ENCODE peak calls at places on chromosomes 7 and 10, in four cellular contexts. X, D, M and G are unnamed samples.

GRCh38 chr7:94178247-94178646 is 174.1 kb upstream of the BET1 start:
- DNase-seq in X (no peak), D (no peak), M (no peak), G (no peak)

GRCh38 chr10:114541081-114541833 is 116.8 kb downstream of the ABLIM1 start:
- DNase-seq in X (peak; percentile 87), D (peak; percentile 88), M (peak; percentile 89), G (no peak)

GRCh38 chr10:72084094-72084459 is 4.3 kb downstream of the SPOCK2 start:
- DNase-seq in X (no peak), D (no peak), M (no peak), G (no peak)

GRCh38 chr10:63110940-63111339 is 22.2 kb upstream of the NRBF2 start:
- DNase-seq in X (no peak), D (no peak), M (no peak), G (no peak)

GRCh38 chr7:135800560-135800959 is 51.9 kb upstream of the FAM180A start:
- DNase-seq in X (no peak), D (no peak), M (no peak), G (no peak)

GRCh38 chr10:48454302-48455054 is 148.0 kb downstream of the MAPK8 start:
- DNase-seq in X (no peak), D (no peak), M (peak; percentile 55), G (no peak)

GRCh38 chr7:31043035-31043434 is 9.1 kb upstream of the ADCYAP1R1 start:
- DNase-seq in X (no peak), D (no peak), M (no peak), G (no peak)

GRCh38 chr7:699260-700170 is 27.0 kb upstream of the DNAAF5 start:
- DNase-seq in X (no peak), D (no peak), M (peak; percentile 63), G (no peak)

GRCh38 chr7:132755538-132756481 is 179.5 kb upstream of the PLXNA4 start:
- DNase-seq in X (no peak), D (no peak), M (no peak), G (no peak)

GRCh38 chr10:132570265-132570664 is 32.7 kb downstream of the INPP5A start:
- DNase-seq in X (no peak), D (peak; percentile 70), M (no peak), G (no peak)

GRCh38 chr7:159024280-159024951 is 120.3 kb downstream of the VIPR2 start:
- DNase-seq in X (no peak), D (peak; percentile 52), M (peak; percentile 56), G (no peak)

GRCh38 chr10:52526251-52526823 is 212.3 kb downstream of the DKK1 start:
- DNase-seq in X (no peak), D (no peak), M (no peak), G (no peak)

GRCh38 chr7:45987521-45988290 is 66.6 kb upstream of the IGFBP3 start:
- DNase-seq in X (no peak), D (peak; percentile 49), M (no peak), G (no peak)

GRCh38 chr7:45986355-45987298 is 65.6 kb upstream of the IGFBP3 start:
- DNase-seq in X (no peak), D (peak; percentile 40), M (no peak), G (no peak)

GRCh38 chr7:45984386-45985295 is 63.6 kb upstream of the IGFBP3 start:
- DNase-seq in X (no peak), D (no peak), M (no peak), G (no peak)

GRCh38 chr7:45983720-45984032 is 62.6 kb upstream of the IGFBP3 start:
- DNase-seq in X (no peak), D (peak; percentile 74), M (no peak), G (no peak)

GRCh38 chr7:45985902-45986301 is 64.8 kb upstream of the IGFBP3 start:
- DNase-seq in X (no peak), D (peak; percentile 38), M (no peak), G (no peak)
- TF ChIP-seq CTCF in X (no peak), D (no peak), M (no peak), G (no peak)

DNA sequence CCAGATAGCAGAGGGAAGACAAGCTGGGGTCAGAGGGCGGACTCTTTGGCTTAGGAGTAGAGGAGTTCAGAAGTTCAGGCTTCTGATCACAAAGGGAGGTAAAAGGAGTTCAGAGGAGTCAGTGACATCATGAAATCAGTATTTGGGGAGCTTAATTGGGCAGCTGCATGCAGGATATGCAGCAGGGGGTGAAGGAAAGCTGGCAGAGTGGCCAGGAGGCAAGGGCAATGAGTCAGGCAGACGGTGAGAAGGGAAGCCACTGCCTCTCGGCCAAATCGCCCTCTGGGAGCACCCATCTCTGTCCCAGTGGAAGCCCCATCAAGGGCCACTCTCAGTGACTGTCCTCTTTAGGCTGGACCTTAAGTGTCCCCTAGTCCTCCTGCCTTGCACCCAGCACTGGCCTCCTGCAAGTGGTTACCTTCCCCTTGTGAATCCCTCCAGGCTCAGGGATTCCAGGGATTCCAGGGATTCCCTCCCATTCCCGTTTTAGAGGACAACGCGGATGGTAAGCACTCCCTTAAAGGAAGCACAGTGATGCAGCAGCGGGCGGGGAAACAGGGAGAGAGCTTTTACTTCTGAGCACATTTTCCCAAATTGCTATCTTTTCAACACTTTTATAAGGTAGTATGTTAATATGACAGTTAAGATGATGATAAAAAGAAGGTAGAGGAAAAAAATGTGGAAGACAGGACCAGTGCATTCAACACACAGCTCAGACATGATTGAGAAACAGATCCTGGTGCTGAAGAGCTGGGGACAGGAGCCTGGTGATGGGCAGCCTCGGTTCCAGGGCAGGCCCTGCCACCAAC is 72.6 kb downstream of the KCNMA1 start:
- DNase-seq in X (no peak), D (no peak), M (no peak), G (no peak)
- TF ChIP-seq POLR2A in X (no peak), D (no peak), M (no peak), G (no peak)

GRCh38 chr10:103697787-103698186 is 157.6 kb downstream of the SH3PXD2A start:
- DNase-seq in X (no peak), D (no peak), M (no peak), G (no peak)

GRCh38 chr10:103696094-103696410 is 159.3 kb downstream of the SH3PXD2A start:
- DNase-seq in X (no peak), D (no peak), M (no peak), G (no peak)

GRCh38 chr10:103698266-103698665 is 157.1 kb downstream of the SH3PXD2A start:
- DNase-seq in X (no peak), D (no peak), M (no peak), G (no peak)

GRCh38 chr10:103695584-103696005 is 159.8 kb downstream of the SH3PXD2A start:
- DNase-seq in X (peak; percentile 59), D (no peak), M (peak; percentile 79), G (no peak)

DNA sequence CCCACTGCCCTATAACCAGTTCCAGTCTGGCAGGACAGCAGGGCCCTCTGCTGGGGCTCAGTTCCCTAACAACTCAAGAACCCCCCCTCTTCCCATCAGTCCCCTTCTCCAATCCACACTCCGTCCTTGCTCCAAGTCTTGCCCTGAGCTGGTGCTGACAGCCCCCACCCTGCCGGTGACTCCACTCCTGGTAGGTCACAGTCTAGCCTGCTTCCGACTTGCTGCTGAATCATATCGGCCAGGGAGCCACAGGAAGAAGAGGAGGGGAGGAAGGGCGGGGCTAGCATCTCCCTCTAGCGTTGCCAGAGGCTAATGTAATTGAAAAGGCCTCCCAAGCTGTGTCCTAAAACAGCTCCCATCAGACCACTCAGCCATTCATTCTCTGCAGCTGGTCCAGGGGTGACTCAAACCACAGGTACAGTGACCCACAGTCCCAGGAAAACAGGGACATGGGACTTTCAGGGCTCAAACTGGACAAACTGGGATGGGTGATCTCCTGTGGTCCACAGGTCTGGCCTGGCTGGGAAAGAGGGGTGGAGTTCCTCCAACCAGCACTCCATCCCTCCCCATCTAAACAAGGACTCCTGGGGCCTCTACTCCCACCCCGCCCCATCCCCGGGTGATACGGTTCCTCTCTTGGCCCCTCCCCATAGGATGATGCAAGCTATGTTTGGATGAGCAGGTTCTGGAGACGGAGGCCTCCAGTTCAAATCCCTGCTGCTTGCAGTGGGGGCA is 158.8 kb downstream of the SH3PXD2A start:
- DNase-seq in X (peak; percentile 72), D (no peak), M (peak; percentile 87), G (no peak)
- TF ChIP-seq CTCF in X (peak; percentile 42), D (no peak), M (no peak), G (peak; percentile 20)

DNA sequence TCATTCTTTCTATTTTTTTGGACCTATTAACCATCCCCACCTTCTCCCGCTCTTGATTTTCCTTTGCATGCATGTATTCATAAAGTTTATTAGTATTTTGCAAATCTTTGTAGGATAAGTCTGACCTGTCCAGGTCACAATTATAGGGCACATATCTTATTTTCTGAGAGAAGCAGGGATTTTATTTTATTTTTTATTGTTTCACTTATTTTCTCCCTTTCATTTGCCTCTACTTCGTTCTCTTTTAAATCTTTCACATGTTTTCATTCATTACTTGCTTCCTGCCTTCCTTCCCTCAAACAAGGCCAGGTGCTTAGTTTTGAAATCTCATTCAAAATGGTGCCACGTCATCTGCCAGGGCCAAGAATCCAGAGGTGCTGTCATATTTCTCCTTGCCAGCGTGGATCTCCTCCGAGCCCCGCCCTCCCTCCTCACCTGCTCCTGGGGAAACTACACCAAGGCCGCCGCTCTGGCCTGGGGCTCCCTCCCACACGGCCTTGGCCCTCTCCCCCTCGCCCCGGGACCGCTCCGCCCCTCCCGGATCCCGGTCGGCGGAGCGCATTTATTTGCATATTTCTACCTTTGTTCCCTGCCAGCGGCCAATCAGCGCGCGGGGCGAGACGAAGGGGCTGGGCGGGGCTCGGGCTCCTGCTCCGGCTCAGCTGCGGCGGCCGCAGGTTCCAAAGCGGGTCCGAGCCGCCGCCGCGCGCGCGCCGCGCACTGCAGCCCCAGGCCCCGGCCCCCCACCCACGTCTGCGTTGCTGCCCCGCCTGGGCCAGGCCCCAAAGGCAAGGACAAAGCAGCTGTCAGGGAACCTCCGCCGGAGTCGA is at the start of gene TSPAN13:
- DNase-seq in X (peak; percentile 30), D (peak; percentile 82), M (peak; percentile 66), G (peak; percentile 46)
- TF ChIP-seq POLR2A in X (peak; percentile 40), D (no peak), M (no peak), G (peak; percentile 72)

GRCh38 chr7:121351682-121352081 is 22.9 kb downstream of the WNT16 start:
- DNase-seq in X (no peak), D (no peak), M (no peak), G (no peak)
- TF ChIP-seq CTCF in X (no peak), D (peak; percentile 6), M (no peak), G (no peak)

DNA sequence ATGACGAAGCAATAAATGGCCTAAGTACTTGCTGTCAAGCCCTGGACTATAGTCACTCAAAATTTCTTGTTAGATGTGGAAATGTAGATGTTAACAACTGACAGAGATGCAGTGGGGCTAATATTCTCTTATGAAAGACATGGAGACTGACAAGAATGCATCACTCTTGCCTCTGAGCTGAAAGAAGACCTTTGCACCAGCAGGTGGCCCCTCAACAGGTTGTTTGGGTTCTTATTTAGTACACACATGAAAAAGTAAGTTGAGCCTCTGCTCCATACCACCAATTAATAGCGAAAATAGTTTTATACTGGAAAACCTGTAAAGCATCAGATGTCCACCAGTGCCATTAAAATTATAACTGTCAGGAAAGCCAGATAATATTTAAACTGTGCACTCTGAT is 26.2 kb upstream of the FAM13C start:
- DNase-seq in X (no peak), D (no peak), M (no peak), G (no peak)
- TF ChIP-seq POLR2A in X (no peak), D (no peak), M (no peak), G (no peak)

GRCh38 chr10:16910795-16911164 is 93.6 kb upstream of the RSU1 start:
- DNase-seq in X (no peak), D (no peak), M (no peak), G (no peak)
- TF ChIP-seq CTCF in X (no peak), D (no peak), M (no peak), G (no peak)